ENCODE peak calls at places on chromosomes 4 and X, in five cellular contexts. One of them, this sample, is unnamed.

GRCh38 chr4:76279462-76279861 is 27.1 kb upstream of the STBD1 start:
- DNase-seq in T-helper 1 cell: no peak
- DNase-seq in smooth muscle cell of the brain vasculature: no peak
- DNase-seq in glutamatergic neuron: no peak
- DNase-seq in activated gamma-delta T cell treated with Interleukin-2 at 50 U/mL for 16 hours: no peak
- DNase-seq in this sample: no peak

GRCh38 chr4:37835031-37835430 is 8.5 kb downstream of the PGM2 start:
- DNase-seq in T-helper 1 cell: no peak
- DNase-seq in smooth muscle cell of the brain vasculature: no peak
- DNase-seq in glutamatergic neuron: no peak
- DNase-seq in activated gamma-delta T cell treated with Interleukin-2 at 50 U/mL for 16 hours: no peak
- DNase-seq in this sample: no peak

GRCh38 chr4:73127839-73128448 is 58.4 kb upstream of the COX18 start:
- DNase-seq in T-helper 1 cell: no peak
- DNase-seq in smooth muscle cell of the brain vasculature: no peak
- DNase-seq in glutamatergic neuron: peak; percentile 22
- DNase-seq in activated gamma-delta T cell treated with Interleukin-2 at 50 U/mL for 16 hours: no peak
- DNase-seq in this sample: no peak

GRCh38 chrX:122866527-122866926 is 317.6 kb upstream of the GRIA3 start:
- DNase-seq in T-helper 1 cell: no peak
- DNase-seq in smooth muscle cell of the brain vasculature: no peak
- DNase-seq in glutamatergic neuron: no peak
- DNase-seq in activated gamma-delta T cell treated with Interleukin-2 at 50 U/mL for 16 hours: no peak
- DNase-seq in this sample: no peak

GRCh38 chrX:30733852-30734660 is 80.8 kb downstream of the GK start:
- DNase-seq in T-helper 1 cell: no peak
- DNase-seq in smooth muscle cell of the brain vasculature: no peak
- DNase-seq in glutamatergic neuron: no peak
- DNase-seq in activated gamma-delta T cell treated with Interleukin-2 at 50 U/mL for 16 hours: no peak
- DNase-seq in this sample: no peak

GRCh38 chrX:71183341-71183740 is 38.7 kb downstream of the NLGN3 start:
- DNase-seq in T-helper 1 cell: no peak
- DNase-seq in smooth muscle cell of the brain vasculature: no peak
- DNase-seq in glutamatergic neuron: no peak
- DNase-seq in activated gamma-delta T cell treated with Interleukin-2 at 50 U/mL for 16 hours: no peak
- DNase-seq in this sample: no peak

GRCh38 chr4:3188118-3188517 is 60.8 kb upstream of the MSANTD1 start:
- DNase-seq in T-helper 1 cell: no peak
- DNase-seq in smooth muscle cell of the brain vasculature: no peak
- DNase-seq in glutamatergic neuron: no peak
- DNase-seq in activated gamma-delta T cell treated with Interleukin-2 at 50 U/mL for 16 hours: no peak
- DNase-seq in this sample: no peak

GRCh38 chrX:40389555-40389954 is 191.2 kb upstream of the ATP6AP2 start:
- DNase-seq in T-helper 1 cell: no peak
- DNase-seq in smooth muscle cell of the brain vasculature: no peak
- DNase-seq in glutamatergic neuron: no peak
- DNase-seq in activated gamma-delta T cell treated with Interleukin-2 at 50 U/mL for 16 hours: no peak
- DNase-seq in this sample: no peak

GRCh38 chr4:7904942-7905341 is 34.7 kb downstream of the AFAP1 start:
- DNase-seq in T-helper 1 cell: no peak
- DNase-seq in smooth muscle cell of the brain vasculature: no peak
- DNase-seq in glutamatergic neuron: no peak
- DNase-seq in activated gamma-delta T cell treated with Interleukin-2 at 50 U/mL for 16 hours: no peak
- DNase-seq in this sample: no peak